ENCODE peak calls at places on chromosomes 13 and 19, in seven cellular contexts. S is dorsolateral prefrontal cortex, A is mesothelial cell of epicardium, D is Peyer's patch, F is Panc1, X is astrocyte, G is BJ. R is an unnamed sample.
A peak's percentile ranks its signal among the peaks of the same experiment; 100 is the strongest.

GRCh38 chr13:35794734-35795389 is 318.4 kb upstream of the MAB21L1 start:
- DNase-seq in S (no peak), A (no peak), D (no peak), F (no peak), X (no peak), G (no peak), R (no peak)

GRCh38 chr13:31394491-31394890 is 194.7 kb downstream of the B3GLCT start:
- DNase-seq in S (no peak), A (no peak), D (no peak), F (no peak), X (peak; percentile 68), G (no peak), R (no peak)

GRCh38 chr13:51797664-51798488 is 6.1 kb downstream of the DHRS12 start:
- DNase-seq in S (no peak), A (no peak), D (peak; percentile 80), F (no peak), X (peak; percentile 27), G (no peak), R (no peak)

GRCh38 chr19:55552620-55553019 is 7.3 kb upstream of the SBK3 start:
- DNase-seq in S (no peak), A (no peak), D (no peak), F (no peak), X (peak; percentile 95), G (peak; percentile 85), R (no peak)

GRCh38 chr13:88958821-88959220 is 1287.7 kb downstream of the SLITRK5 start:
- DNase-seq in S (no peak), A (no peak), D (no peak), F (no peak), X (no peak), G (no peak), R (no peak)

GRCh38 chr13:50365683-50366391 is 350.6 kb downstream of the KCNRG start:
- DNase-seq in S (no peak), A (no peak), D (peak; percentile 57), F (no peak), X (no peak), G (no peak), R (no peak)

GRCh38 chr13:52851153-52851962 is 2.9 kb upstream of the PCDH8 start:
- DNase-seq in S (no peak), A (peak; percentile 67), D (no peak), F (no peak), X (no peak), G (no peak), R (no peak)

GRCh38 chr19:56309511-56310185 is 5.0 kb downstream of the ZSCAN5A start:
- DNase-seq in S (no peak), A (peak; percentile 51), D (peak; percentile 63), F (no peak), X (no peak), G (no peak), R (no peak)

GRCh38 chr13:66803013-66803739 is 427.0 kb downstream of the PCDH9 start:
- DNase-seq in S (no peak), A (no peak), D (no peak), F (no peak), X (no peak), G (no peak), R (no peak)

GRCh38 chr19:48638831-48639381 is 1.7 kb upstream of the DBP start:
- DNase-seq in S (no peak), A (no peak), D (no peak), F (no peak), X (no peak), G (no peak), R (no peak)

GRCh38 chr13:60146491-60146890 is 17.2 kb downstream of the DIAPH3 start:
- DNase-seq in S (no peak), A (no peak), D (no peak), F (no peak), X (peak; percentile 10), G (no peak), R (no peak)

GRCh38 chr13:113113846-113114271 is 8.3 kb downstream of the F7 start:
- DNase-seq in S (peak; percentile 30), A (no peak), D (peak; percentile 33), F (no peak), X (no peak), G (no peak), R (no peak)

GRCh38 chr19:32611161-32611560 is 30.2 kb downstream of the PDCD5 start:
- DNase-seq in S (no peak), A (no peak), D (no peak), F (no peak), X (no peak), G (no peak), R (no peak)

GRCh38 chr13:98664047-98664446 is 87.1 kb upstream of the STK24 start:
- DNase-seq in S (no peak), A (no peak), D (no peak), F (peak; percentile 5), X (peak; percentile 93), G (peak; percentile 31), R (no peak)

GRCh38 chr19:17720487-17720839 is 1.2 kb downstream of the MAP1S start:
- DNase-seq in S (peak; percentile 55), A (no peak), D (no peak), F (no peak), X (no peak), G (no peak), R (no peak)

GRCh38 chr19:38375748-38376147 is 1.4 kb downstream of the PSMD8 start:
- DNase-seq in S (no peak), A (no peak), D (no peak), F (no peak), X (no peak), G (no peak), R (no peak)

GRCh38 chr13:100636004-100636403 is 38.6 kb downstream of the TMTC4 start:
- DNase-seq in S (no peak), A (no peak), D (no peak), F (no peak), X (no peak), G (no peak), R (no peak)

GRCh38 chr13:113448885-113449692 is 4.2 kb downstream of the ADPRHL1 start:
- DNase-seq in S (peak; percentile 70), A (no peak), D (peak; percentile 89), F (peak; percentile 62), X (no peak), G (no peak), R (no peak)

GRCh38 chr19:42596391-42597071 is 1.8 kb upstream of the CEACAM8 start:
- DNase-seq in S (no peak), A (peak; percentile 55), D (peak; percentile 73), F (peak; percentile 39), X (no peak), G (no peak), R (no peak)

GRCh38 chr19:42595550-42596172 is 937 bp upstream of the CEACAM8 start:
- DNase-seq in S (no peak), A (no peak), D (no peak), F (no peak), X (no peak), G (no peak), R (no peak)

GRCh38 chr19:42589792-42590191 is 4.9 kb downstream of the CEACAM8 start:
- DNase-seq in S (no peak), A (no peak), D (no peak), F (no peak), X (no peak), G (no peak), R (no peak)

GRCh38 chr19:42594617-42595489 is at the start of gene CEACAM8:
- DNase-seq in S (no peak), A (no peak), D (no peak), F (no peak), X (no peak), G (no peak), R (no peak)
- TF ChIP-seq CTCF in S (no peak), A (no peak), D (no peak), F (no peak), X (no peak), G (no peak), R (no peak)

GRCh38 chr13:96821381-96821780 is 172.9 kb downstream of the OXGR1 start:
- DNase-seq in S (no peak), A (no peak), D (no peak), F (no peak), X (peak; percentile 2), G (no peak), R (no peak)

GRCh38 chr13:96824110-96824509 is 170.2 kb downstream of the OXGR1 start:
- DNase-seq in S (no peak), A (no peak), D (no peak), F (no peak), X (peak; percentile 1), G (no peak), R (no peak)

GRCh38 chr13:96821971-96822370 is 172.3 kb downstream of the OXGR1 start:
- DNase-seq in S (no peak), A (no peak), D (no peak), F (no peak), X (no peak), G (no peak), R (no peak)

GRCh38 chr13:96819375-96819774 is 174.9 kb downstream of the OXGR1 start:
- DNase-seq in S (no peak), A (no peak), D (no peak), F (no peak), X (no peak), G (no peak), R (no peak)

GRCh38 chr13:96822900-96823299 is 171.4 kb downstream of the OXGR1 start:
- DNase-seq in S (no peak), A (no peak), D (peak; percentile 50), F (no peak), X (no peak), G (no peak), R (no peak)
- TF ChIP-seq CTCF in S (peak; percentile 12), A (no peak), D (peak; percentile 66), F (peak; percentile 50), X (no peak), G (no peak), R (no peak)

DNA sequence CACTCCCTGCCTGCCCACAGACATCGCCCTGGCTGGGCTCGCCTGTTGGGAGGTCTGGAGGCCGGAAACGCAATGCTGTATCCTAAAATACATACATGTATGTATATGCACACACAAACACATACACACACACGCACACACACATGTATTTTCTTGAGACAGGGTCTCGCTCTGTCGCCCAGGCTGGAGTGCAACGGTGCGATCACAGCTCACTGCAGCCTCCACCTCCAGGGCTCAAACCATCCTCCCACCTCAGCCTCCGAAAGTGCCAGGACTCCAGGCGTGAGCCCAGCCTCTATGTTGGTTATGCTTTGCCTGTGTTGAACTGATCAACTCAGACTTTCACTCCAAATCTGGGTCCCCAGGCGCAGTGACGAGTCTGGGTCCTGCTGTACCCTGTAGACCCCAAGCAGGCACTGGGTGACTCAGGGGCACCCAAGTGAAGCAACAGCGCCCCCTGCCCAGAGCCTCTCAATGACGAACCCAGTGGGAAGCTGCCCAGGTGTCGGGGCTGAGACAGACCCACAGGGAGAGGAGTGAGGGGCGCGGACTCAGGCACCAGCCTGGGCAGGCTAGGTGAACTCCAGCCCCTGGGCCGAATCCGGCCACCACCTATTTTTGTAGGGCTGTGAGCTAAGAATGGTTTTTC is 27.4 kb upstream of the CACTIN start:
- DNase-seq in S (no peak), A (no peak), D (no peak), F (no peak), X (no peak), G (no peak), R (no peak)
- TF ChIP-seq CTCF in S (no peak), A (no peak), D (no peak), F (no peak), X (no peak), G (peak; percentile 20), R (no peak)

DNA sequence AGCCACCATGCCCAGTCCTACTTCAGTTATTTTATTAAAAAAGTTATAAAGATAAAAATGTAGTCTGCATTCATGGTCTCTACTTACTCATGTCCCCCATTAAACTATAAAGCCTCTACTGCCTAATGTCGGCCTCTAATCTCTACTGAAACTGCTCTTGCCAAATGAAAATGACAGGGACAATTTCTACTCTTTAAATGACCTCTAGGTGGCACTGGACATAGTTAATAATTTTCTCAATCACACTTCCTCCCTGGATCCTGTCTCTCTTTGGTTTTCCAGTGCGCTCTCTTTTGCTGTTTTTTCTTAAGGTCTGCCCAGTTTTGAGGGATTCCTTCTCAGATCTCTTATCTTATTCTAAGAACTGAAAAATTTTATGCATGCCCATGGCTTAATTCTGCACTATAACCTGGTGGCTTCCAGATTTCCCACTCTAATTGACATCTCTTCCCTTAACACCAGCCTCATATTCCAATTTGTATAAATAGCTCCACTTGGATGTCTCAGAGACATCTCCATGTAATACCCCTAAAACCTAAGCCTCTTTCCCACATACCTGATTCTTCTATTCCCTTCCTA is 54.3 kb downstream of the MTMR6 start:
- DNase-seq in S (no peak), A (no peak), D (no peak), F (no peak), X (no peak), G (no peak), R (no peak)
- TF ChIP-seq CTCF in S (peak; percentile 65), A (peak; percentile 42), D (peak; percentile 55), F (peak; percentile 66), X (peak; percentile 50), G (peak; percentile 50), R (no peak)